ENCODE peak calls at places on chromosomes 1 and 21, in four cellular contexts. S, O, B and I are unnamed samples.

GRCh38 chr21:39694750-39695149 is 50.2 kb upstream of the IGSF5 start:
- DNase-seq in O (no peak), S (no peak), B (no peak), I (no peak)

GRCh38 chr1:113141650-113142473 is 68.9 kb downstream of the LRIG2 start:
- DNase-seq in B (no peak), O (no peak), S (peak; percentile 34), I (no peak)

GRCh38 chr21:38533887-38534286 is 35.6 kb upstream of the ERG start:
- DNase-seq in O (no peak), S (no peak), B (no peak), I (no peak)

GRCh38 chr1:22814176-22815042 is 103.8 kb downstream of the EPHB2 start:
- DNase-seq in O (no peak), B (peak; percentile 91), S (no peak), I (peak; percentile 77)

GRCh38 chr1:16164821-16165364 is 9.0 kb upstream of the EPHA2 start:
- DNase-seq in B (no peak), S (no peak), O (no peak), I (no peak)

GRCh38 chr1:227004796-227005195 is 64.7 kb downstream of the COQ8A start:
- DNase-seq in B (no peak), S (no peak), O (no peak), I (no peak)

GRCh38 chr1:151680812-151681211 is 35.8 kb downstream of the CELF3 start:
- DNase-seq in B (no peak), S (peak; percentile 63), O (no peak), I (no peak)

GRCh38 chr1:16409536-16410152 is 27.6 kb downstream of the SPATA21 start:
- DNase-seq in O (no peak), S (no peak), B (no peak), I (no peak)

GRCh38 chr1:157105988-157106812 is 6.6 kb upstream of the ETV3L start:
- DNase-seq in B (no peak), O (no peak), S (peak; percentile 62), I (no peak)

GRCh38 chr1:165409957-165410356 is 35.0 kb downstream of the RXRG start:
- DNase-seq in S (no peak), O (no peak), B (no peak), I (no peak)

GRCh38 chr1:12174789-12175455 is 8.1 kb downstream of the TNFRSF1B start:
- DNase-seq in O (no peak), B (peak; percentile 62), S (no peak), I (no peak)

GRCh38 chr1:152188673-152189591 is 29.9 kb upstream of the RPTN start:
- DNase-seq in B (peak; percentile 73), S (no peak), O (peak; percentile 80), I (peak; percentile 93)

GRCh38 chr1:212752256-212752933 is 39.2 kb downstream of the NSL1 start:
- DNase-seq in O (no peak), S (no peak), B (no peak), I (no peak)

GRCh38 chr1:223609961-223610360 is 55.5 kb downstream of the CAPN8 start:
- DNase-seq in S (no peak), O (no peak), B (no peak), I (no peak)